ENCODE peak calls at places on chromosomes 13 and 19, in four cellular contexts. One of them, this sample, is unnamed.

GRCh38 chr13:105979586-105979985 is 555.9 kb downstream of the EFNB2 start:
- DNase-seq in GM18507: no peak
- DNase-seq in T-helper 22 cell: no peak
- DNase-seq in iris pigment epithelial cell: peak
- DNase-seq in this sample: no peak

GRCh38 chr19:3073159-3073563 is 10.9 kb upstream of the TLE5 start:
- DNase-seq in GM18507: no peak
- DNase-seq in T-helper 22 cell: no peak
- DNase-seq in iris pigment epithelial cell: peak
- DNase-seq in this sample: no peak

GRCh38 chr19:40718774-40719391 is 2.0 kb downstream of the ITPKC start:
- DNase-seq in GM18507: no peak
- DNase-seq in T-helper 22 cell: no peak
- DNase-seq in iris pigment epithelial cell: peak
- DNase-seq in this sample: no peak

GRCh38 chr13:56900549-56901279 is 240.0 kb upstream of the PRR20A start:
- DNase-seq in GM18507: no peak
- DNase-seq in T-helper 22 cell: no peak
- DNase-seq in iris pigment epithelial cell: no peak
- DNase-seq in this sample: no peak

GRCh38 chr13:52707375-52707774 is 32.2 kb downstream of the CNMD start:
- DNase-seq in GM18507: no peak
- DNase-seq in T-helper 22 cell: no peak
- DNase-seq in iris pigment epithelial cell: peak
- DNase-seq in this sample: no peak

GRCh38 chr19:4541114-4541805 is 1.4 kb upstream of the LRG1 start:
- DNase-seq in GM18507: no peak
- DNase-seq in T-helper 22 cell: no peak
- DNase-seq in iris pigment epithelial cell: no peak
- DNase-seq in this sample: no peak

GRCh38 chr13:26253787-26254582 is at the start of gene CDK8:
- DNase-seq in GM18507: peak
- DNase-seq in T-helper 22 cell: peak
- DNase-seq in iris pigment epithelial cell: peak
- DNase-seq in this sample: peak

GRCh38 chr19:46902402-46902766 is 41.6 kb downstream of the ARHGAP35 start:
- DNase-seq in GM18507: no peak
- DNase-seq in T-helper 22 cell: no peak
- DNase-seq in iris pigment epithelial cell: peak
- DNase-seq in this sample: no peak

GRCh38 chr13:26266311-26266710 is 12.4 kb downstream of the CDK8 start:
- DNase-seq in GM18507: no peak
- DNase-seq in T-helper 22 cell: no peak
- DNase-seq in iris pigment epithelial cell: no peak
- DNase-seq in this sample: no peak

GRCh38 chr13:113245858-113246791 is 36.7 kb downstream of the CUL4A start:
- DNase-seq in GM18507: no peak
- DNase-seq in T-helper 22 cell: no peak
- DNase-seq in iris pigment epithelial cell: no peak
- DNase-seq in this sample: no peak

GRCh38 chr13:112855859-112856258 is 113.2 kb upstream of the MCF2L start:
- DNase-seq in GM18507: no peak
- DNase-seq in T-helper 22 cell: no peak
- DNase-seq in iris pigment epithelial cell: no peak
- DNase-seq in this sample: no peak

GRCh38 chr13:27969866-27970229 is 733 bp upstream of the CDX2 start:
- DNase-seq in GM18507: no peak
- DNase-seq in T-helper 22 cell: no peak
- DNase-seq in iris pigment epithelial cell: no peak
- DNase-seq in this sample: no peak

GRCh38 chr13:37131092-37131491 is 25.6 kb upstream of the CSNK1A1L start:
- DNase-seq in GM18507: no peak
- DNase-seq in T-helper 22 cell: no peak
- DNase-seq in iris pigment epithelial cell: no peak
- DNase-seq in this sample: no peak

GRCh38 chr19:29743681-29744080 is 28.6 kb upstream of the C19orf12 start:
- DNase-seq in GM18507: no peak
- DNase-seq in T-helper 22 cell: no peak
- DNase-seq in iris pigment epithelial cell: no peak
- DNase-seq in this sample: no peak

GRCh38 chr19:3243851-3244700 is 19.6 kb downstream of the CELF5 start:
- DNase-seq in GM18507: no peak
- DNase-seq in T-helper 22 cell: no peak
- DNase-seq in iris pigment epithelial cell: peak
- DNase-seq in this sample: no peak

GRCh38 chr13:95139186-95139585 is 162.1 kb downstream of the ABCC4 start:
- DNase-seq in GM18507: no peak
- DNase-seq in T-helper 22 cell: no peak
- DNase-seq in iris pigment epithelial cell: no peak
- DNase-seq in this sample: no peak

GRCh38 chr13:43273362-43273761 is 250.0 kb downstream of the DNAJC15 start:
- DNase-seq in GM18507: no peak
- DNase-seq in T-helper 22 cell: no peak
- DNase-seq in iris pigment epithelial cell: peak
- DNase-seq in this sample: no peak

GRCh38 chr19:5563941-5564612 is 3.7 kb downstream of the TINCR start:
- DNase-seq in GM18507: no peak
- DNase-seq in T-helper 22 cell: no peak
- DNase-seq in iris pigment epithelial cell: peak
- DNase-seq in this sample: no peak

GRCh38 chr19:32830231-32831014 is 39.1 kb downstream of the SLC7A9 start:
- DNase-seq in GM18507: no peak
- DNase-seq in T-helper 22 cell: no peak
- DNase-seq in iris pigment epithelial cell: peak
- DNase-seq in this sample: no peak

GRCh38 chr19:3585301-3586123 is at the start of gene GIPC3:
- DNase-seq in GM18507: no peak
- DNase-seq in T-helper 22 cell: no peak
- DNase-seq in iris pigment epithelial cell: no peak
- DNase-seq in this sample: no peak